ENCODE peak calls at places on chromosomes 13 and 19, in ten cellular contexts. P, D, A, W, Q, Z, O, L, N and U are unnamed samples.

GRCh38 chr19:6241680-6242079 is 38.1 kb downstream of the MLLT1 start:
- DNase-seq in A (no peak), L (no peak), Q (no peak), O (no peak), Z (peak), N (no peak), P (peak), D (no peak), W (no peak), U (no peak)

GRCh38 chr13:39956036-39956435 is 300.6 kb downstream of the COG6 start:
- DNase-seq in W (no peak), Q (no peak), N (no peak), O (no peak), L (no peak), D (no peak), A (no peak), P (no peak), Z (no peak), U (no peak)

GRCh38 chr13:48731957-48732569 is 78.3 kb downstream of the CYSLTR2 start:
- DNase-seq in A (no peak), P (peak), O (no peak), Q (peak), W (peak), L (peak), Z (no peak), D (peak), N (peak), U (no peak)

GRCh38 chr13:100789968-100790367 is 115.4 kb upstream of the TMTC4 start:
- DNase-seq in D (no peak), L (no peak), N (no peak), P (no peak), Q (peak), A (no peak), O (no peak), W (no peak), Z (no peak), U (peak)

GRCh38 chr13:35978607-35979316 is 152.4 kb downstream of the DCLK1 start:
- DNase-seq in N (peak), L (no peak), D (peak), Q (peak), Z (no peak), P (peak), W (peak), O (peak), A (peak), U (peak)

GRCh38 chr13:81395368-81395767 is 1054.4 kb upstream of the SPRY2 start:
- DNase-seq in A (no peak), Q (no peak), W (peak), D (no peak), Z (no peak), P (no peak), N (no peak), L (peak), O (no peak), U (no peak)

GRCh38 chr19:38070573-38070972 is 153.4 kb downstream of the DPF1 start:
- DNase-seq in Q (peak), O (peak), A (no peak), L (no peak), P (no peak), Z (no peak), D (no peak), N (no peak), W (no peak), U (no peak)

GRCh38 chr19:56125806-56126590 is 4.9 kb upstream of the ZNF787 start:
- DNase-seq in P (no peak), Q (no peak), A (no peak), Z (no peak), D (no peak), W (no peak), N (no peak), O (no peak), L (no peak), U (no peak)

GRCh38 chr19:57096640-57097361 is 23.0 kb upstream of the USP29 start:
- DNase-seq in L (no peak), N (no peak), W (no peak), P (no peak), Q (no peak), Z (no peak), A (no peak), D (no peak), O (no peak), U (no peak)

GRCh38 chr19:17779281-17779930 is 15.5 kb upstream of the B3GNT3 start:
- DNase-seq in W (peak), L (peak), N (no peak), D (no peak), Z (no peak), Q (peak), P (no peak), A (no peak), O (no peak), U (no peak)

GRCh38 chr13:111875922-111876321 is 191.0 kb upstream of the SOX1 start:
- DNase-seq in N (no peak), A (no peak), D (no peak), Z (no peak), O (no peak), W (no peak), P (no peak), L (no peak), Q (no peak), U (no peak)

GRCh38 chr19:3725640-3726310 is 17.6 kb downstream of the TJP3 start:
- DNase-seq in A (no peak), D (peak), O (peak), N (no peak), Q (no peak), L (peak), Z (no peak), W (peak), P (peak), U (no peak)

GRCh38 chr13:111388851-111389500 is 68.5 kb downstream of the TEX29 start:
- DNase-seq in O (no peak), Z (peak), N (no peak), W (no peak), L (no peak), A (no peak), P (no peak), Q (no peak), D (no peak), U (no peak)

GRCh38 chr19:45470147-45471081 is 2.6 kb downstream of the FOSB start:
- DNase-seq in D (no peak), W (peak), O (peak), Z (no peak), A (no peak), L (no peak), P (no peak), Q (peak), N (no peak), U (no peak)

GRCh38 chr19:920051-920857 is 3.1 kb downstream of the KISS1R start:
- DNase-seq in Q (no peak), N (no peak), L (no peak), O (no peak), D (peak), A (no peak), Z (no peak), P (no peak), W (peak), U (no peak)

GRCh38 chr19:50497030-50497420 is 14.0 kb downstream of the JOSD2 start:
- DNase-seq in L (no peak), P (no peak), O (no peak), W (no peak), Z (no peak), A (no peak), D (no peak), Q (no peak), N (no peak), U (no peak)

GRCh38 chr13:25625361-25625760 is 253.6 kb downstream of the ATP8A2 start:
- DNase-seq in P (no peak), Q (no peak), W (no peak), A (no peak), O (no peak), Z (no peak), L (no peak), D (peak), N (no peak), U (no peak)

GRCh38 chr19:12985049-12985776 is 10.1 kb upstream of the NFIX start:
- DNase-seq in N (no peak), L (peak), D (no peak), A (no peak), Z (peak), W (peak), Q (peak), P (peak), O (no peak), U (no peak)

GRCh38 chr19:14480695-14481069 is 5.5 kb upstream of the PTGER1 start:
- DNase-seq in Z (no peak), N (no peak), W (no peak), Q (peak), A (no peak), L (no peak), D (no peak), P (no peak), O (no peak), U (no peak)

GRCh38 chr13:41645313-41645712 is 188.0 kb downstream of the RGCC start:
- DNase-seq in Z (no peak), N (no peak), Q (peak), W (no peak), D (no peak), P (no peak), A (peak), L (no peak), O (peak), U (no peak)

GRCh38 chr19:35549174-35549788 is 3.9 kb downstream of the TMEM147 start:
- DNase-seq in N (peak), O (peak), L (peak), W (peak), P (peak), D (peak), Z (no peak), A (peak), Q (peak), U (no peak)

GRCh38 chr19:19304186-19304975 is 15.9 kb downstream of the SUGP1 start:
- DNase-seq in D (no peak), W (no peak), Q (no peak), O (no peak), P (no peak), N (no peak), A (no peak), Z (peak), L (no peak), U (no peak)

GRCh38 chr19:42153606-42154405 is 21.6 kb upstream of the POU2F2 start:
- DNase-seq in Z (no peak), P (peak), O (no peak), L (no peak), A (no peak), N (no peak), D (no peak), Q (no peak), W (no peak), U (no peak)

GRCh38 chr13:46885018-46885417 is 11.8 kb downstream of the HTR2A start:
- DNase-seq in W (no peak), D (no peak), P (no peak), A (no peak), N (no peak), O (peak), Q (peak), Z (no peak), L (no peak), U (no peak)

GRCh38 chr13:110565296-110565695 is 3.8 kb upstream of the RAB20 start:
- DNase-seq in A (no peak), N (no peak), D (no peak), Q (no peak), Z (no peak), W (no peak), O (no peak), P (no peak), L (no peak), U (no peak)

GRCh38 chr19:18915639-18916038 is 3.5 kb downstream of the COPE start:
- DNase-seq in L (peak), D (peak), O (no peak), Q (peak), A (no peak), P (peak), W (peak), N (no peak), Z (peak), U (no peak)

GRCh38 chr13:106649495-106649894 is 81.6 kb upstream of the ARGLU1 start:
- DNase-seq in W (no peak), O (peak), L (no peak), D (no peak), P (no peak), Q (no peak), A (no peak), Z (no peak), N (no peak), U (no peak)